ENCODE peak calls at places on chromosomes 2 and 18, in four cellular contexts. J, O, S and C are unnamed samples.

GRCh38 chr2:225458431-225459117 is 59.1 kb downstream of the NYAP2 start:
- DNase-seq in J (no peak), O (no peak), S (no peak), C (no peak)

GRCh38 chr2:105261061-105261460 is 19.5 kb downstream of the GPR45 start:
- DNase-seq in J (no peak), S (no peak), O (no peak), C (no peak)

GRCh38 chr2:233375490-233376314 is 21.4 kb downstream of the DGKD start:
- DNase-seq in J (no peak), O (peak), S (no peak), C (no peak)

GRCh38 chr2:85661139-85661858 is 6.7 kb downstream of the SFTPB start:
- DNase-seq in S (no peak), J (no peak), O (no peak), C (no peak)

GRCh38 chr2:128228894-128229293 is 89.8 kb downstream of the HS6ST1 start:
- DNase-seq in J (no peak), O (no peak), S (no peak), C (no peak)

GRCh38 chr2:231568785-231569435 is 23.8 kb upstream of the TEX44 start:
- DNase-seq in S (no peak), J (no peak), O (no peak), C (no peak)

GRCh38 chr2:10286216-10287037 is 16.3 kb upstream of the HPCAL1 start:
- DNase-seq in O (no peak), S (no peak), J (no peak), C (no peak)

GRCh38 chr2:232697807-232698110 is 628 bp downstream of the GIGYF2 start:
- DNase-seq in O (peak), S (no peak), J (no peak), C (no peak)

GRCh38 chr2:237488901-237489860 is 2.1 kb downstream of the MLPH start:
- DNase-seq in O (no peak), S (no peak), J (no peak), C (no peak)

GRCh38 chr18:45562567-45563479 is 52.5 kb upstream of the SLC14A2 start:
- DNase-seq in S (no peak), O (peak), J (no peak), C (no peak)

GRCh38 chr18:21262979-21263378 is 20.9 kb downstream of the GREB1L start:
- DNase-seq in S (no peak), O (no peak), J (peak), C (no peak)

GRCh38 chr18:77177009-77177408 is 44.4 kb upstream of the MBP start:
- DNase-seq in J (no peak), S (no peak), O (no peak), C (no peak)

GRCh38 chr18:59516356-59517155 is 157.5 kb upstream of the LMAN1 start:
- DNase-seq in J (peak), O (no peak), S (no peak), C (no peak)

GRCh38 chr2:157471078-157471477 is 27.2 kb upstream of the CYTIP start:
- DNase-seq in O (no peak), S (no peak), J (no peak), C (peak)

GRCh38 chr2:233822781-233823730 is 31.3 kb downstream of the HJURP start:
- DNase-seq in J (no peak), S (no peak), O (no peak), C (no peak)

GRCh38 chr2:113283704-113284284 is 5.1 kb upstream of the PAX8 start:
- DNase-seq in J (no peak), O (peak), S (no peak), C (no peak)

GRCh38 chr2:171410624-171411023 is 23.2 kb downstream of the METTL8 start:
- DNase-seq in O (no peak), S (no peak), J (no peak), C (no peak)

GRCh38 chr2:234147335-234147861 is 96.9 kb downstream of the SPP2 start:
- DNase-seq in S (no peak), J (no peak), O (no peak), C (no peak)

GRCh38 chr2:175931751-175932295 is 70.2 kb downstream of the LNPK start:
- DNase-seq in S (no peak), O (no peak), J (no peak), C (no peak)

GRCh38 chr2:104736026-104736425 is 117.9 kb upstream of the POU3F3 start:
- DNase-seq in J (no peak), O (no peak), S (no peak), C (no peak)

GRCh38 chr18:54805571-54806334 is 22.5 kb upstream of the RAB27B start:
- DNase-seq in S (peak), J (no peak), O (no peak), C (peak)

GRCh38 chr2:60520917-60521539 is 32.4 kb downstream of the BCL11A start:
- DNase-seq in S (no peak), O (no peak), J (no peak), C (no peak)

GRCh38 chr2:166375736-166376487 is at the start of gene SCN9A:
- DNase-seq in J (peak), O (peak), S (no peak), C (peak)

GRCh38 chr2:20425371-20425881 is 21.4 kb upstream of the RHOB start:
- DNase-seq in J (no peak), O (no peak), S (no peak), C (no peak)

GRCh38 chr18:11752116-11752911 is 63.2 kb downstream of the GNAL start:
- DNase-seq in J (peak), O (no peak), S (no peak), C (no peak)

GRCh38 chr2:216539120-216539519 is 40.5 kb downstream of the RPL37A start:
- DNase-seq in J (no peak), O (no peak), S (no peak), C (no peak)

GRCh38 chr2:24617431-24617830 is 126.4 kb downstream of the NCOA1 start:
- DNase-seq in O (no peak), S (no peak), J (no peak), C (no peak)

GRCh38 chr2:69214898-69215297 is 172.1 kb downstream of the GFPT1 start:
- DNase-seq in J (no peak), S (no peak), O (no peak), C (peak)

GRCh38 chr2:206442854-206443734 is at the start of gene ADAM23:
- DNase-seq in S (no peak), J (peak), O (no peak), C (peak)

GRCh38 chr2:67836861-67837260 is 225.9 kb downstream of the C1D start:
- DNase-seq in O (no peak), J (no peak), S (no peak), C (no peak)